ENCODE peak calls at places on chromosomes 3 and 15, in eight cellular contexts. C is ovary, H is stomach, A is left ventricle myocardium inferior, G is fibroblast of the aortic adventitia, I is psoas muscle, O is uterus, S is mesendoderm. F is an unnamed sample.

GRCh38 chr3:15269091-15269989 is 63.0 kb downstream of the SH3BP5 start:
- DNase-seq in C (peak), I (peak), A (peak), S (peak), G (peak), H (peak), O (peak), F (peak)

GRCh38 chr3:104437891-104438290 is 928.8 kb upstream of the ALCAM start:
- DNase-seq in H (no peak), O (no peak), C (no peak), I (no peak), S (peak), G (peak), A (no peak), F (peak)

GRCh38 chr3:182740710-182741109 is 52.6 kb upstream of the ATP11B start:
- DNase-seq in S (peak), I (no peak), A (no peak), C (no peak), O (no peak), H (peak), G (no peak), F (no peak)

GRCh38 chr15:29668120-29668602 is 154.1 kb downstream of the TJP1 start:
- DNase-seq in A (no peak), C (no peak), O (peak), S (peak), G (peak), H (peak), I (no peak), F (peak)

GRCh38 chr3:71510485-71510884 is 73.0 kb downstream of the FOXP1 start:
- DNase-seq in A (no peak), C (no peak), H (no peak), I (no peak), O (no peak), S (no peak), G (peak), F (peak)

GRCh38 chr3:124834723-124835718 is 52.1 kb downstream of the ITGB5 start:
- DNase-seq in A (peak), S (peak), C (peak), I (peak), H (peak), G (no peak), O (peak), F (peak)

GRCh38 chr3:35484939-35485605 is 154.3 kb upstream of the ARPP21 start:
- DNase-seq in I (no peak), H (no peak), A (no peak), S (no peak), O (no peak), G (no peak), C (no peak), F (no peak)

GRCh38 chr15:35289029-35289617 is 204.0 kb upstream of the NANOGP8 start:
- DNase-seq in S (peak), G (peak), I (no peak), C (no peak), O (no peak), H (no peak), A (no peak), F (peak)

GRCh38 chr3:71486831-71487230 is 96.7 kb downstream of the FOXP1 start:
- DNase-seq in H (no peak), C (no peak), O (no peak), A (no peak), I (no peak), S (no peak), G (no peak), F (no peak)

GRCh38 chr3:195270079-195270349 is 945 bp downstream of the XXYLT1 start:
- DNase-seq in A (no peak), G (no peak), O (no peak), I (no peak), C (no peak), H (no peak), S (no peak), F (no peak)

GRCh38 chr3:59772416-59773408 is 722.9 kb upstream of the CFAP20DC start:
- DNase-seq in O (no peak), H (no peak), S (no peak), C (no peak), G (no peak), I (no peak), A (no peak), F (no peak)

GRCh38 chr3:151985787-151986430 is 112.5 kb downstream of the SUCNR1 start:
- DNase-seq in C (no peak), H (no peak), O (no peak), I (no peak), A (no peak), G (no peak), S (no peak), F (no peak)

GRCh38 chr3:61416618-61417017 is 144.8 kb upstream of the PTPRG start:
- DNase-seq in G (no peak), H (no peak), I (no peak), A (no peak), O (no peak), S (no peak), C (no peak), F (no peak)

GRCh38 chr15:35445891-35446290 is 100.1 kb downstream of the DPH6 start:
- DNase-seq in G (no peak), S (no peak), C (no peak), I (no peak), A (no peak), O (no peak), H (no peak), F (no peak)

GRCh38 chr3:133113526-133113925 is 75.3 kb downstream of the TMEM108 start:
- DNase-seq in I (no peak), C (no peak), G (no peak), H (no peak), A (no peak), S (no peak), O (no peak), F (no peak)

GRCh38 chr15:67037694-67038093 is 27.7 kb upstream of the SMAD3 start:
- DNase-seq in H (no peak), O (no peak), S (no peak), C (no peak), A (no peak), I (no peak), G (no peak), F (no peak)

GRCh38 chr3:195900426-195901355 is 7.7 kb downstream of the TNK2 start:
- DNase-seq in H (peak), A (peak), O (no peak), I (peak), S (no peak), G (no peak), C (peak), F (peak)

GRCh38 chr15:98684995-98685525 is 36.7 kb downstream of the IGF1R start:
- DNase-seq in A (no peak), H (no peak), O (no peak), I (no peak), G (no peak), S (no peak), C (no peak), F (peak)

GRCh38 chr15:100958326-100959065 is 39.3 kb downstream of the LRRK1 start:
- DNase-seq in G (peak), O (no peak), I (no peak), S (no peak), A (no peak), H (no peak), C (no peak), F (peak)

GRCh38 chr15:37109952-37110630 is 9.7 kb upstream of the MEIS2 start:
- DNase-seq in A (peak), I (peak), O (peak), H (no peak), S (no peak), C (peak), G (peak), F (no peak)

GRCh38 chr3:119156868-119157267 is 10.9 kb downstream of the TEX55 start:
- DNase-seq in G (no peak), H (no peak), S (no peak), C (no peak), I (no peak), A (no peak), O (no peak), F (no peak)

GRCh38 chr3:129195731-129196256 is 12.1 kb upstream of the CNBP start:
- DNase-seq in H (no peak), G (peak), S (no peak), A (peak), O (peak), C (peak), I (peak), F (peak)

GRCh38 chr3:113912551-113913246 is 35.1 kb upstream of the ZDHHC23 start:
- DNase-seq in O (no peak), I (no peak), A (no peak), S (peak), H (peak), G (peak), C (no peak), F (peak)

GRCh38 chr3:138199847-138200246 is 12.7 kb downstream of the ARMC8 start:
- DNase-seq in H (no peak), I (no peak), G (no peak), A (no peak), S (no peak), C (no peak), O (no peak), F (no peak)

GRCh38 chr15:100596792-100597191 is 5.2 kb downstream of the LINS1 start:
- DNase-seq in I (no peak), O (peak), A (no peak), S (no peak), H (peak), G (peak), C (no peak), F (no peak)

GRCh38 chr15:98070132-98070531 is 109.6 kb downstream of the ARRDC4 start:
- DNase-seq in I (no peak), O (no peak), H (no peak), C (no peak), S (no peak), A (no peak), G (no peak), F (peak)

GRCh38 chr3:169913270-169913780 is 2.0 kb downstream of the SAMD7 start:
- DNase-seq in C (no peak), O (no peak), I (no peak), H (no peak), A (no peak), S (no peak), G (no peak), F (no peak)

GRCh38 chr3:71371282-71371681 is 212.2 kb downstream of the FOXP1 start:
- DNase-seq in A (no peak), H (no peak), C (no peak), O (no peak), I (no peak), S (no peak), G (no peak), F (no peak)

GRCh38 chr3:107987036-107987557 is 103.7 kb downstream of the CD47 start:
- DNase-seq in I (peak), O (peak), C (peak), H (peak), A (peak), G (peak), S (no peak), F (peak)

GRCh38 chr3:161265916-161266571 is 44.9 kb downstream of the NMD3 start:
- DNase-seq in G (no peak), C (no peak), A (no peak), I (no peak), S (no peak), H (no peak), O (no peak), F (no peak)

GRCh38 chr3:48143977-48144376 is 44.2 kb downstream of the CDC25A start:
- DNase-seq in G (no peak), C (no peak), H (no peak), I (no peak), S (no peak), A (no peak), O (no peak), F (no peak)

GRCh38 chr3:15647629-15648167 is 46.2 kb downstream of the BTD start:
- DNase-seq in A (no peak), I (no peak), H (no peak), G (peak), S (no peak), O (no peak), C (no peak), F (peak)

GRCh38 chr15:64634020-64634419 is 141.4 kb downstream of the RBPMS2 start:
- DNase-seq in O (no peak), I (no peak), S (peak), H (no peak), A (no peak), C (no peak), G (no peak), F (no peak)
- H3K4me3 ChIP-seq in O (no peak), I (no peak), S (no peak), H (no peak), A (no peak), C (no peak), G (no peak), F (no peak)

GRCh38 chr3:134650431-134651346 is at the start of gene KY:
- DNase-seq in S (peak), A (peak), I (peak), G (peak), H (peak), C (peak), O (peak), F (peak)

GRCh38 chr3:134649106-134649705 is 1.6 kb downstream of the KY start:
- DNase-seq in A (no peak), I (no peak), H (no peak), O (no peak), G (no peak), S (no peak), C (no peak), F (no peak)

GRCh38 chr3:134652409-134652831 is 1.6 kb upstream of the KY start:
- DNase-seq in I (no peak), A (no peak), G (peak), H (peak), C (no peak), S (no peak), O (no peak), F (peak)

GRCh38 chr3:134652886-134653630 is 2.2 kb upstream of the KY start:
- DNase-seq in C (no peak), I (no peak), S (no peak), O (no peak), A (no peak), G (no peak), H (no peak), F (no peak)

DNA sequence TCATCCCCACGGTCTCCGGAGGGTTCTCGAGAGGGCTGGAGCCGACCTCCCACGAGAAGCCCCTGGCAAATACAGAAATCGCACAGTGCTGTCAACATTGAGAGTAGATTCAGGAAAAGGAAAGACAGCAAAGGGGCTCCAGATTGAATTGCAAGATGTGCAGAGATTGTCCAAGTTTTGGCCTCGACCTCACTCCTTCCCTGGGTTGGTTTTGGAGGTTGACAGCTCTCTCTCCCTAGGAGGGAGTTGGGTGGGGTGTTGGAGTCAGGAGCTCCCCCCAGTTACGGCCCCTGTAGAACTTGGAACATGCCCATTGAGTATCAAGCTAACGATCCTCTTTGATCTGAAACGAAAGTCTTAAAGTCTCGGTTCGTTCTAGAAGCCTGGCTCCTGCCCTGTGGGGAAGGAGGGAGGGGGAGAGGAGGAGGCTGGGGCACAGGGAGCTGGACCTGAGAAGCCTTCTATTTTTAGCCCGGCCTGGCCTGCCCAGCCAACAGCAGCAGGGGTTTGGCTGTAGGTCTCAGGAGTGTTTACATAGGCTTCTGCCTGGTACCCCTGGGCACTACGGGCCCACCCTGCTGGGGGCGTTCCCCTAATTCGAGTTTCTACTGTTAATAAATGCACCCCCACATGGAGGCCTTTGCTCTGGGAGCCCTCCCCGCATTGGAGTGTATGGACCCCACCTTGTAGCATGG is 672 bp upstream of the KY start:
- DNase-seq in S (no peak), H (peak), I (peak), G (peak), A (peak), O (peak), C (peak), F (peak)
- H3K4me3 ChIP-seq in S (no peak), H (peak), I (peak), G (peak), A (peak), O (peak), C (peak), F (peak)

GRCh38 chr3:120682095-120682681 is at the start of gene HGD:
- DNase-seq in A (no peak), G (no peak), I (no peak), S (no peak), H (peak), C (no peak), O (no peak), F (no peak)
- H3K4me3 ChIP-seq in A (no peak), G (no peak), I (no peak), S (no peak), H (peak), C (no peak), O (no peak), F (no peak)

DNA sequence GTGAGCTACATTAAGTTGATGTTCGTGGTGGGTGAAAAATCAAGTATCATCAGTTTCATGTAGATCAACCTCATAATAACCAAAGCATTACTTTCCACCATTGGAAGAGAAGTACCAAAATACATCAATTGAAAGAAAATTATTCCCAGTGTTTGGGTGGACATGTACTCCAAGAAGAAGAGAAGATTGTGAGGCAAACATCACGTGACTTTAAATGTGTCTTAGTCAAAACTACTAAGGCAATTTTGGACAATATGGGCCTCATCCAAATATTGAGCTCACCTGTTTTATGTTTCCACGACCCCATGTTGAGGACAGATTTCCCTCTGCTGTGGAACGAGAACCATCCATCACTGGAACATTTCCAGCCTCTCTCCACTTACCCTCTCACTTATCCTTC is 303.0 kb upstream of the LMCD1 start:
- DNase-seq in I (no peak), G (no peak), A (no peak), S (no peak), H (no peak), C (no peak), O (no peak), F (no peak)
- H3K4me3 ChIP-seq in I (no peak), G (no peak), A (no peak), S (no peak), H (no peak), C (no peak), O (no peak), F (no peak)

DNA sequence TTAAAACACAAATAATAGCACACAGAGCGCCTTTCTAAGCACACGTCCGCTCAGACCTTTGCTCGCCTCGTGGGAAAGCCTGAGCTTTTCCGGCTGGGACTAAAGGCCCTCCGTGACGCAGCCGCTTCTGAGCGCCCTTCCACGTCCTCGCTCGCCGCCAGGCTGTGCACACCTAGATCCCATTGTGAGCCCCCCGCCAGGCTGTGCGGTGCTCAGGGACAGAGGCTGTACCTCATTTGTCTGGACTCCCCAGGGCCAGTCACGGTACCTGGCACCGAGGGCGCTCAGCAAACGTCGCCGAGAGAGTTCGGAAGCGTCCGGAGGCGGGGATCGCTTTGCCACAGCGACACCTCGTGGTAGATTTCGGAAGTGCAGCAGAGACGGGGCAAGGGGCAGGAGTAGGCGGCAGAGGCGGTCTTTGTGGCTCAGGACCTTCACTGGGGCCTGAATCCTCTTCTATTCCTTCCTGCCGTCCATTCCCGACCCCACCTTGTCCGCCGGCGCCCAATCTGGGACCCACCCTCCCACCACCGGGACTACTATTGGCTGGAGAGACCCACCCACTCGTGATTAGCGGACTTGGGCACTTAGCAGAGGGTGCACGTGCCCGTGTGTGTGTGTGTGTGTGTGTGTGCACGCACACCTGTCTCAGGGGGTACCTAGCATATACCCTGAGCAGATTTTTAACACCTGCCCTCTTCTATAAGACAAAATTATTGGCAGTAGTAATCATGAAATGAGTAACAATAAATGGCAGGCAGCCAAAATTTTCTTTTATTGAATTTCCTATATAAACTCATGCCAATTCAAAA is 65.6 kb downstream of the RHCG start:
- DNase-seq in H (peak), I (peak), O (peak), C (peak), G (peak), S (peak), A (peak), F (peak)
- H3K4me3 ChIP-seq in H (peak), I (peak), O (peak), C (peak), G (peak), S (no peak), A (peak), F (peak)

DNA sequence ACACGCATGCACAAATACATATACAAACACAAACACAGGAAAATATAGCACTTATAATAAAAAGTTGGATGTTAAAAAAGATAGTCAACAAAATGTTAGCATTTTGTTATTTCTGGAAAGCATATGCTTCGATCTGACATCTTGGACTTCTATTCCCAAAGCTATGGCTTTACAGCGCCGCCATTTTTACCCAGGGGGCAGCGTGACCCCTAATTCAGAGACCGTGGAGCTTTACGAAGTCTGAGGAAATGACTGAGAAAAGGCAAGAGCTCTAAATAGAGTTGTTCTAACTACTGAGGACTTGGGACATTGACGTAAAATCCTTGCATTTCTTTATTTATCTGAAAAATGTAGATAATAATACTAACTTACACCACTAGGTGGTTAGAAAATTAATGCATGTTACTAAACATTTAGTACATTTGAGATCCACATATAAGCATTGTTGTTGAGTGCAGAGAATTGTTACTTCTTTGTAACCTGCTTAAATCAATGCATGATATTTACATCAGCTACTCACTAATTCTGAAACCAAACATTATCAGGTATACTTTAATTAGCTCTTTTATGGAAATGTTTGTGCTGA is 155.4 kb downstream of the TP63 start:
- DNase-seq in C (no peak), O (no peak), A (no peak), I (no peak), G (no peak), S (no peak), H (no peak), F (no peak)
- H3K4me3 ChIP-seq in C (no peak), O (no peak), A (no peak), I (no peak), G (no peak), S (no peak), H (no peak), F (no peak)

F was measured in AG10803.